ENCODE peak calls at places on chromosomes 1 and 21, in six cellular contexts. C, M, P, R, D and Y are unnamed samples.

GRCh38 chr1:223228931-223229528 is 86.0 kb upstream of the TLR5 start:
- DNase-seq in D (no peak), C (no peak), R (no peak), M (no peak), P (no peak), Y (no peak)

GRCh38 chr1:79295967-79296366 is 289.4 kb upstream of the ADGRL4 start:
- DNase-seq in P (no peak), R (no peak), D (no peak), C (no peak), M (no peak), Y (no peak)

GRCh38 chr1:114154963-114155322 is 1.3 kb upstream of the SYT6 start:
- DNase-seq in M (peak; percentile 9), C (no peak), R (no peak), D (peak; percentile 52), P (peak; percentile 86), Y (no peak)

GRCh38 chr1:91997607-91998195 is 32.1 kb upstream of the EPHX4 start:
- DNase-seq in R (peak; percentile 30), D (peak; percentile 43), M (peak; percentile 53), P (peak; percentile 54), C (no peak), Y (peak; percentile 27)

GRCh38 chr1:149966405-149966804 is 29.7 kb upstream of the MTMR11 start:
- DNase-seq in P (no peak), R (peak; percentile 13), C (no peak), M (no peak), D (no peak), Y (no peak)

GRCh38 chr21:39515684-39516083 is 63.9 kb downstream of the SH3BGR start:
- DNase-seq in D (no peak), P (no peak), C (no peak), R (no peak), M (no peak), Y (no peak)

GRCh38 chr1:153277852-153278251 is 18.4 kb downstream of the LORICRIN start:
- DNase-seq in P (no peak), R (no peak), C (no peak), M (peak; percentile 39), D (peak; percentile 58), Y (no peak)

GRCh38 chr1:39046811-39047210 is 20.7 kb downstream of the NDUFS5 start:
- DNase-seq in R (no peak), D (no peak), C (peak; percentile 48), P (no peak), M (no peak), Y (no peak)

GRCh38 chr21:46003575-46004007 is 22.0 kb downstream of the COL6A1 start:
- DNase-seq in D (no peak), P (no peak), C (peak; percentile 69), M (no peak), R (no peak), Y (peak; percentile 6)

GRCh38 chr1:228314315-228314657 is 92.3 kb downstream of the TRIM11 start:
- DNase-seq in R (no peak), C (no peak), M (no peak), P (no peak), D (peak; percentile 1), Y (no peak)

GRCh38 chr21:41656946-41657525 is 109.8 kb downstream of the RIPK4 start:
- DNase-seq in R (no peak), C (peak; percentile 28), M (no peak), P (no peak), D (no peak), Y (no peak)

GRCh38 chr1:10901091-10901893 is 104.8 kb upstream of the CASZ1 start:
- DNase-seq in C (no peak), D (no peak), P (no peak), R (no peak), M (no peak), Y (no peak)

GRCh38 chr1:243926803-243927245 is 76.8 kb upstream of the AKT3 start:
- DNase-seq in M (no peak), C (no peak), R (peak; percentile 76), P (peak; percentile 36), D (peak; percentile 26), Y (no peak)

GRCh38 chr1:17630048-17630830 is 90.7 kb downstream of the ARHGEF10L start:
- DNase-seq in P (no peak), R (no peak), M (no peak), D (no peak), C (peak; percentile 96), Y (no peak)

DNA sequence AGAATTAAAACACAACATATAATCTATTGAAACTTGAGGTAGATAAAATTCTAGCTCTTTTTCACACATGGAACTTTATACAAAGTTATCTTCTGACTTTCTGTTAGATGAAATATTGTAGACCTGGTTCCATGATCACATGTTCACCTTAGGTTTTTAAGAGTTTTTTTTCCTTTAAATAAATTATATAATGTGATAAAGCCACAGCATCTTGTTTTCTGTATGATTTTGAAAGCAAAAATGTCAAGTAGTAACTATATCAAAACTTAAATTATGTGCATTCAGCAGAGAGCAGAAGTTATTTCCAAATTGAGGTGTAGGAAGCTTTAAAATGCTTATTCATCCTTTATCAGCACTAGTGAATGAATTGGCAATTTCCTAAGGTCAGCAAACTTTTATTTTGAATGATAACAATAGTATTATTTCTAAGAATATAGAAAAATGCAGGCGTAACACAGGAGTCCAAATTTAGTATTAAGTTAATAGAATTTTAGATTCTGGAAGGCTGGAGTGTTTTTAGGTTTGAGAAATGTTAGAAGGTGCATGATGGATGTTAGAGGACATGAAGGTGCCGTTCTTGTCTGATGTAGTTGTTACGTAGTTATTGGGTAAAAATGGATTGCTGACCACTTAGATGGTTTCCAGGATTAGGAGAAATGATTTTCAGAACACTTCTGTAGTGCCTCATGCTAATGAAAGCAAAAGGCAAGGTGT is 17.5 kb downstream of the BACH1 start:
- DNase-seq in C (no peak), R (no peak), P (no peak), M (no peak), D (no peak), Y (no peak)
- H3K9me3 ChIP-seq in C (no peaks in the 10 kb centered on the region), R (peaks cover under 1% of the 10 kb centered on the region), P (no peaks in the 10 kb centered on the region), M (no peaks in the 10 kb centered on the region), D (no peaks in the 10 kb centered on the region), Y (peaks cover under 1% of the 10 kb centered on the region)

GRCh38 chr1:197680311-197680710 is 95.0 kb downstream of the DENND1B start:
- DNase-seq in C (no peak), P (no peak), D (no peak), M (no peak), R (no peak), Y (no peak)
- H3K9me3 ChIP-seq in C (no peaks in the 10 kb centered on the region), P (no peaks in the 10 kb centered on the region), D (no peaks in the 10 kb centered on the region), M (no peaks in the 10 kb centered on the region), R (no peaks in the 10 kb centered on the region), Y (no peaks in the 10 kb centered on the region)

GRCh38 chr1:247156787-247157232 is 15.0 kb downstream of the ZNF124 start:
- DNase-seq in D (no peak), M (no peak), R (no peak), C (no peak), P (no peak), Y (no peak)
- H3K9me3 ChIP-seq in D (peaks cover 65% of the 10 kb centered on the region), M (peaks cover 7% of the 10 kb centered on the region), R (peaks cover 35% of the 10 kb centered on the region), C (peaks cover 97% of the 10 kb centered on the region), P (peaks cover 61% of the 10 kb centered on the region), Y (peaks cover 57% of the 10 kb centered on the region)

GRCh38 chr1:112797221-112797620 is 82.1 kb upstream of the PPM1J start:
- DNase-seq in D (no peak), M (no peak), C (no peak), R (no peak), P (no peak), Y (no peak)
- H3K9me3 ChIP-seq in D (peaks cover 3% of the 10 kb centered on the region), M (no peaks in the 10 kb centered on the region), C (no peaks in the 10 kb centered on the region), R (no peaks in the 10 kb centered on the region), P (no peaks in the 10 kb centered on the region), Y (no peaks in the 10 kb centered on the region)

GRCh38 chr1:2825487-2826189 is 24.1 kb upstream of the TTC34 start:
- DNase-seq in C (no peak), P (no peak), R (no peak), M (no peak), D (no peak), Y (no peak)

GRCh38 chr1:2821970-2822620 is 20.6 kb upstream of the TTC34 start:
- DNase-seq in C (peak; percentile 73), D (peak; percentile 67), M (peak; percentile 24), P (no peak), R (no peak), Y (no peak)

GRCh38 chr1:2824999-2825398 is 23.5 kb upstream of the TTC34 start:
- DNase-seq in R (no peak), C (no peak), P (no peak), D (no peak), M (no peak), Y (no peak)

GRCh38 chr1:2822621-2823145 is 21.2 kb upstream of the TTC34 start:
- DNase-seq in P (no peak), R (no peak), D (no peak), C (no peak), M (no peak), Y (no peak)

DNA sequence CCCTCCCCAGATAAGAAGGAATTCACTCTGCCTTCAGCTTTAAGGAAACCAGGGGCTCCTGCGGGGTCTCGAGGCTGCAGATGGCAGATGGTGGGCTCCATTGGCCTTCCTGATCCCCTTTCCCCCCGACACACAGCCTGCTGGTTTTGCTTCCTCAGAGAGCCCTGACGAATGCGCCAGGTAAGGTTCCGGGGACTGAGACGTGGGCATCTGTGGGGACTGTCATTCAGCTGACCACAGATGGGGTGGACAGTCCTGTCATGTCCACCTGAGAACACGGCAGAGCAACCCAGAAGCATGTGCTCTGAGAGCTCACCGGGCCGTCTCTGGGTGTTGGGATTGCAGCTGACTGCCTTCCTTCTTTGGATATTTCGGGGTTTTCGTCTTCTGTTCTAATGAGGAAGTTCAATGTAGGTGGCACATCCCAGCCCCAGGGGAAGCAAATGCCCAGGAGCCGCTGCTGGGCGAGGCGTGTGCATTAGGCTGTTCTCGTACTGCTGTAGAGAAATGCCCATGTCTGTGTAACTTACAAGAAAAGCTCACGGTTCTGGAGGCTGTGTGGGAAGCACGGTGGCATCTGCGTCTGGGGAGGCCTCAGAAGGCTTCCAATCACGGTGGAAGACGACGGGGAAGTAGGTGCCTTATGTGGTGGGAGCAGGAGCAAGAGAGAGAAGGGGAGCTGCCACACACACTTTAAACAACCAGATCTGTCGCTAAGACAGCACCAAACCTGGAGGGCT is 22.6 kb upstream of the TTC34 start:
- DNase-seq in R (no peak), P (no peak), C (no peak), D (no peak), M (no peak), Y (no peak)
- H3K9me3 ChIP-seq in R (peaks cover 95% of the 10 kb centered on the region), P (no peaks in the 10 kb centered on the region), C (peaks cover 14% of the 10 kb centered on the region), D (no peaks in the 10 kb centered on the region), M (no peaks in the 10 kb centered on the region), Y (no peaks in the 10 kb centered on the region)